ENCODE peak calls at places on chromosomes 4 and X, in six cellular contexts. P is cardiac muscle cell, G is glomerular endothelial cell, K is astrocyte, Q is T-helper 17 cell, X is HFFc6. F is an unnamed sample.

GRCh38 chr4:65401083-65401482 is 269.2 kb downstream of the EPHA5 start:
- DNase-seq in K (no peak), Q (no peak), X (no peak), G (no peak), P (no peak), F (no peak)

GRCh38 chr4:77959566-77960338 is 97.1 kb downstream of the MRPL1 start:
- DNase-seq in Q (no peak), P (peak), X (peak), G (peak), K (peak), F (peak)

GRCh38 chrX:22192419-22193086 is 80.2 kb upstream of the CBLL2 start:
- DNase-seq in P (peak), Q (peak), K (peak), G (peak), X (peak), F (peak)

GRCh38 chr4:169846396-169846795 is 88.7 kb upstream of the HPF1 start:
- DNase-seq in X (peak), Q (no peak), G (no peak), P (no peak), K (peak), F (peak)

GRCh38 chr4:13876151-13876550 is 248.6 kb upstream of the BOD1L1 start:
- DNase-seq in P (no peak), Q (no peak), X (no peak), G (no peak), K (no peak), F (peak)

GRCh38 chr4:23324291-23324690 is 565.6 kb downstream of the PPARGC1A start:
- DNase-seq in P (no peak), G (no peak), X (no peak), Q (no peak), K (peak), F (peak)

GRCh38 chr4:147984065-147984777 is 252.3 kb downstream of the ARHGAP10 start:
- DNase-seq in K (no peak), G (no peak), Q (no peak), X (peak), P (peak), F (peak)

GRCh38 chr4:182931691-182932297 is 14.6 kb upstream of the DCTD start:
- DNase-seq in K (peak), Q (no peak), P (no peak), G (no peak), X (peak), F (no peak)

GRCh38 chrX:38277136-38277535 is 50.2 kb downstream of the RPGR start:
- DNase-seq in K (no peak), Q (no peak), X (no peak), P (no peak), G (no peak), F (no peak)

GRCh38 chr4:3283916-3284315 is 8.9 kb upstream of the RGS12 start:
- DNase-seq in X (no peak), P (no peak), G (no peak), Q (no peak), K (no peak), F (no peak)

GRCh38 chr4:33088713-33089112 is 2368.5 kb downstream of the PCDH7 start:
- DNase-seq in Q (no peak), K (no peak), X (no peak), G (no peak), P (no peak), F (no peak)

GRCh38 chrX:131264665-131265064 is 24.4 kb downstream of the IGSF1 start:
- DNase-seq in P (no peak), Q (no peak), K (no peak), G (no peak), X (no peak), F (no peak)

GRCh38 chr4:3223346-3223745 is 25.6 kb upstream of the MSANTD1 start:
- DNase-seq in P (no peak), X (no peak), G (no peak), K (no peak), Q (no peak), F (no peak)

GRCh38 chr4:71389149-71389840 is 50.5 kb downstream of the SLC4A4 start:
- DNase-seq in X (peak), G (no peak), Q (no peak), P (no peak), K (peak), F (no peak)

GRCh38 chr4:159435561-159436023 is 332.7 kb downstream of the RAPGEF2 start:
- DNase-seq in X (no peak), K (no peak), Q (no peak), P (no peak), G (no peak), F (peak)

GRCh38 chr4:22607382-22607781 is 85.4 kb upstream of the GBA3 start:
- DNase-seq in K (peak), P (peak), X (peak), G (no peak), Q (no peak), F (peak)

GRCh38 chrX:107146670-107147069 is 28.0 kb upstream of the RBM41 start:
- DNase-seq in Q (no peak), G (no peak), K (no peak), X (no peak), P (no peak), F (peak)

GRCh38 chr4:74665346-74665745 is 129.0 kb downstream of the BTC start:
- DNase-seq in Q (no peak), K (no peak), P (no peak), G (no peak), X (no peak), F (peak)

GRCh38 chr4:51835079-51835478 is 7.9 kb upstream of the DCUN1D4 start:
- DNase-seq in G (no peak), K (no peak), Q (no peak), P (no peak), X (no peak), F (no peak)

GRCh38 chr4:16158504-16158852 is 67.8 kb downstream of the TAPT1 start:
- DNase-seq in P (peak), Q (no peak), X (no peak), G (no peak), K (no peak), F (no peak)

GRCh38 chr4:81421346-81422218 is 50.1 kb downstream of the RASGEF1B start:
- DNase-seq in P (no peak), K (peak), Q (no peak), X (no peak), G (no peak), F (peak)

GRCh38 chr4:14695411-14695810 is 306.9 kb upstream of the CPEB2 start:
- DNase-seq in Q (no peak), K (no peak), G (no peak), P (no peak), X (no peak), F (no peak)

GRCh38 chr4:14072506-14072905 is 445.0 kb upstream of the BOD1L1 start:
- DNase-seq in P (no peak), Q (no peak), K (no peak), G (no peak), X (no peak), F (no peak)

GRCh38 chr4:133156096-133156495 is 7.0 kb downstream of the PCDH10 start:
- DNase-seq in X (no peak), K (peak), Q (no peak), P (no peak), G (no peak), F (no peak)

GRCh38 chr4:56742080-56742871 is 61.2 kb upstream of the HOPX start:
- DNase-seq in P (no peak), K (peak), Q (no peak), G (no peak), X (peak), F (peak)

GRCh38 chr4:176792348-176793059 is at the start of gene VEGFC:
- DNase-seq in X (peak), Q (no peak), K (no peak), P (peak), G (no peak), F (peak)

GRCh38 chr4:175705407-175705806 is 106.7 kb downstream of the GPM6A start:
- DNase-seq in G (no peak), P (peak), K (peak), Q (no peak), X (no peak), F (no peak)

GRCh38 chr4:23455482-23455881 is 434.4 kb downstream of the PPARGC1A start:
- DNase-seq in K (no peak), X (no peak), P (peak), G (no peak), Q (no peak), F (peak)

GRCh38 chrX:9698566-9698965 is 67.1 kb downstream of the GPR143 start:
- DNase-seq in K (no peak), X (no peak), Q (no peak), G (no peak), P (no peak), F (no peak)

GRCh38 chr4:106618920-106619319 is 250.3 kb upstream of the GIMD1 start:
- DNase-seq in Q (no peak), X (no peak), K (no peak), P (no peak), G (no peak), F (no peak)

GRCh38 chrX:36868592-36868991 is 139.6 kb upstream of the FAM47C start:
- DNase-seq in K (no peak), P (no peak), X (no peak), G (no peak), Q (no peak), F (no peak)

GRCh38 chr4:8342651-8343050 is 73.1 kb downstream of the HTRA3 start:
- DNase-seq in X (no peak), P (no peak), K (no peak), G (no peak), Q (no peak), F (no peak)